ENCODE peak calls at places on chromosomes 2 and 18, in ten cellular contexts. W, E, S, O, T, Z, C, Y, Q and P are unnamed samples.

GRCh38 chr2:154195644-154196221 is 324.0 kb downstream of the GALNT13 start:
- DNase-seq in T (no peak), Z (peak; percentile 3), O (no peak), Y (no peak), Q (no peak), W (no peak), S (no peak), C (no peak), E (no peak), P (no peak)

GRCh38 chr18:50268022-50268747 is 1.9 kb upstream of the CFAP53 start:
- DNase-seq in T (peak; percentile 92), C (peak; percentile 92), S (peak; percentile 7), W (peak; percentile 75), E (peak; percentile 53), Q (peak; percentile 85), O (no peak), Z (peak; percentile 52), Y (peak; percentile 94), P (no peak)

GRCh38 chr2:230347659-230348305 is 20.8 kb downstream of the SP140L start:
- DNase-seq in T (no peak), S (peak; percentile 31), C (no peak), O (no peak), Y (no peak), E (no peak), Q (no peak), W (no peak), Z (peak; percentile 30), P (no peak)

GRCh38 chr2:72130671-72131360 is 16.8 kb downstream of the CYP26B1 start:
- DNase-seq in O (no peak), E (no peak), Q (no peak), T (no peak), C (no peak), W (no peak), Y (peak; percentile 54), S (no peak), Z (no peak), P (no peak)

GRCh38 chr18:63249781-63250180 is 69.8 kb downstream of the BCL2 start:
- DNase-seq in O (no peak), Y (no peak), T (peak; percentile 53), Q (no peak), W (no peak), S (no peak), Z (peak; percentile 33), E (no peak), C (no peak), P (no peak)

GRCh38 chr2:150135223-150135883 is 352.1 kb downstream of the RND3 start:
- DNase-seq in Q (no peak), E (no peak), T (no peak), S (no peak), O (no peak), W (no peak), C (no peak), Z (no peak), Y (no peak), P (no peak)

GRCh38 chr18:47248610-47249343 is 2.7 kb downstream of the SKOR2 start:
- DNase-seq in W (no peak), Q (no peak), E (no peak), C (no peak), Z (no peak), S (no peak), O (no peak), Y (peak; percentile 63), T (no peak), P (no peak)

GRCh38 chr18:9094307-9095226 is 7.9 kb upstream of the NDUFV2 start:
- DNase-seq in E (no peak), C (no peak), W (no peak), Z (peak; percentile 83), Q (no peak), T (no peak), O (no peak), S (peak; percentile 94), Y (no peak), P (peak; percentile 79)

GRCh38 chr2:52034706-52035105 is 1002.8 kb upstream of the NRXN1 start:
- DNase-seq in C (no peak), T (no peak), Z (peak; percentile 8), W (no peak), S (no peak), Y (no peak), Q (no peak), E (no peak), O (no peak), P (no peak)

GRCh38 chr2:126586321-126586720 is 69.6 kb upstream of the GYPC start:
- DNase-seq in Y (no peak), O (no peak), Q (no peak), Z (no peak), C (no peak), E (no peak), W (no peak), T (no peak), S (no peak), P (no peak)

GRCh38 chr2:193428336-193428818 is 1233.6 kb upstream of the TMEFF2 start:
- DNase-seq in E (no peak), T (no peak), C (no peak), W (no peak), Y (no peak), Z (no peak), Q (no peak), O (no peak), S (no peak), P (no peak)

GRCh38 chr2:41935806-41936205 is 112.0 kb upstream of the PKDCC start:
- DNase-seq in O (no peak), S (no peak), Z (no peak), W (no peak), Q (no peak), C (no peak), E (no peak), T (no peak), Y (no peak), P (no peak)

GRCh38 chr2:173568054-173568453 is 213.4 kb downstream of the CDCA7 start:
- DNase-seq in Z (peak; percentile 29), C (no peak), T (no peak), E (no peak), S (no peak), W (no peak), Y (peak; percentile 72), Q (no peak), O (no peak), P (no peak)

GRCh38 chr2:62461707-62462106 is 44.3 kb downstream of the TMEM17 start:
- DNase-seq in S (peak; percentile 70), W (no peak), C (no peak), T (no peak), Y (no peak), E (no peak), O (no peak), Z (no peak), Q (no peak), P (no peak)

GRCh38 chr2:64259301-64259700 is 115.1 kb upstream of the PELI1 start:
- DNase-seq in C (no peak), Q (no peak), E (no peak), Z (peak; percentile 25), O (no peak), S (no peak), T (no peak), W (no peak), Y (no peak), P (no peak)

GRCh38 chr2:182509-183122 is 81.2 kb downstream of the SH3YL1 start:
- DNase-seq in E (no peak), T (no peak), Y (no peak), S (no peak), C (no peak), Q (no peak), O (no peak), Z (no peak), W (peak; percentile 35), P (no peak)

GRCh38 chr18:51559902-51560287 is 362.4 kb upstream of the MEX3C start:
- DNase-seq in Y (no peak), Z (no peak), W (no peak), O (no peak), S (no peak), E (no peak), T (no peak), C (no peak), Q (no peak), P (no peak)
- TF ChIP-seq CTCF in Y (no peak), Z (no peak), W (no peak), O (no peak), S (no peak), E (no peak), T (no peak), C (no peak), Q (no peak), P (no peak)

DNA sequence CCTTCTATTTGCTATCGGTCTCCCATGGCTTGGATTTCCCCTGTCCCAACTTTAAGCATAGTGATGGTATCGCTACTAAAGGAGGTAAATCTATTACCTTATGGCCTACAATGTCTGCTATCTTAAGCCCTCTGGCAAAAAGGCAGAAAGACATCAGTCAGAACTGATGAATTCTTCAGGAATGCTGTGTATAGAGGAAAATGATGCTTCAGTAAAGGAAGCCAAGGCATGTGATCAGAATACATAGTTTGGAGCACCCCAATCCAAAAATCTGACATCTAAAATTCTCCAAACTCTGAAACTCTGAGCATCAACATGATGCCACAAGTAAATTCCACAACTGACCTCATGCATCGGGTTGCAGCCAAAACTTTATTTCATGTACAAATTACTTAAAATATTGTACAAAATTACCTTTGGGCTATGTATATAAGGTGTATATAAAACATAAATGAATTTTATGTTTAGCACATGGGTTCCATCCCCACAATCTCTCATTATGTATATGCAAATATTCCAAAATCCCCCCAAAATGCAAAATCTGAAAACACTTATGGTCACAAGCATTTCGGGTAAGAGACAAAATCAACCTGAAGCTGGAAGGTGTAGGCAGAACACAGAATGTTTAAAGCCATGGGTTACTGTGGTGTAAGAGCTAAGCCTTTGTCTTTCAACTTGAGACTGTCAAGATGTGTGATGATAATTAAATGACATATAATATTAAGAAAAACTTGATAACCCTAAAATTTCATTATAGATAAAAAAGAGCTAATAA is 66.2 kb downstream of the CUL3 start:
- DNase-seq in Y (no peak), Q (no peak), W (peak; percentile 25), S (peak; percentile 84), E (no peak), O (no peak), T (no peak), C (no peak), Z (peak; percentile 65), P (peak; percentile 39)
- H3K4me3 ChIP-seq in Y (no peak overlapping the region), Q (no peak overlapping the region), W (peak overlapping the region; percentile 25), S (no peak overlapping the region), E (no peak overlapping the region), O (no peak overlapping the region), T (no peak overlapping the region), C (no peak overlapping the region), Z (no peak overlapping the region), P (no peak overlapping the region)

GRCh38 chr2:220550995-220551702 is 923.7 kb downstream of the SLC4A3 start:
- DNase-seq in S (no peak), E (no peak), Y (no peak), Q (no peak), T (no peak), Z (no peak), C (no peak), W (no peak), O (no peak), P (no peak)
- H3K9me3 ChIP-seq in S (no peaks in the 10 kb centered on the region), E (no peaks in the 10 kb centered on the region), Y (no peaks in the 10 kb centered on the region), Q (no peaks in the 10 kb centered on the region), T (no peaks in the 10 kb centered on the region), Z (no peaks in the 10 kb centered on the region), C (no peaks in the 10 kb centered on the region), W (no peaks in the 10 kb centered on the region), O (no peaks in the 10 kb centered on the region), P (no peaks in the 10 kb centered on the region)

GRCh38 chr2:14292964-14293363 is 339.6 kb upstream of the LRATD1 start:
- DNase-seq in O (no peak), T (no peak), C (no peak), Z (no peak), S (no peak), Q (no peak), Y (no peak), E (no peak), W (no peak), P (no peak)

GRCh38 chr2:14285812-14286211 is 346.7 kb upstream of the LRATD1 start:
- DNase-seq in C (no peak), Q (no peak), Z (no peak), S (no peak), E (no peak), O (no peak), Y (no peak), W (no peak), T (no peak), P (no peak)

GRCh38 chr2:14288016-14288415 is 344.5 kb upstream of the LRATD1 start:
- DNase-seq in Z (no peak), T (no peak), E (no peak), Q (no peak), C (no peak), S (no peak), Y (no peak), O (no peak), W (no peak), P (no peak)
- TF ChIP-seq CTCF in Z (no peak), T (no peak), E (no peak), Q (no peak), C (no peak), S (no peak), Y (no peak), O (no peak), W (no peak), P (no peak)